ENCODE peak calls at places on chromosomes 11 and 22, in five cellular contexts. O is neuronal stem cell, Q is heart right ventricle, K is lower lobe of right lung, W is vagina. B is an unnamed sample.

GRCh38 chr22:41862160-41862529 is 29.2 kb downstream of the SREBF2 start:
- DNase-seq in O (no peak), Q (no peak), K (no peak), W (no peak), B (no peak)

GRCh38 chr22:45893516-45893915 is 83.4 kb downstream of the WNT7B start:
- DNase-seq in O (no peak), Q (no peak), K (no peak), W (no peak), B (no peak)

GRCh38 chr11:70716986-70717775 is 318.9 kb downstream of the CTTN start:
- DNase-seq in O (no peak), Q (no peak), K (peak), W (no peak), B (peak)

GRCh38 chr11:113241190-113242051 is 73.0 kb upstream of the TTC12 start:
- DNase-seq in O (no peak), Q (no peak), K (no peak), W (no peak), B (no peak)

GRCh38 chr11:94518300-94518699 is 6.0 kb downstream of the C11orf97 start:
- DNase-seq in O (no peak), Q (no peak), K (no peak), W (no peak), B (no peak)

GRCh38 chr11:81658722-81659121 is 1074.9 kb downstream of the FAM181B start:
- DNase-seq in O (no peak), Q (no peak), K (no peak), W (no peak), B (no peak)

GRCh38 chr22:49163960-49164690 is 663.5 kb downstream of the BRD1 start:
- DNase-seq in O (no peak), Q (no peak), K (no peak), W (no peak), B (no peak)

GRCh38 chr11:124778281-124778680 is 16.2 kb upstream of the ESAM start:
- DNase-seq in O (no peak), Q (no peak), K (no peak), W (no peak), B (no peak)

GRCh38 chr11:43943931-43944751 is 1.7 kb downstream of the C11orf96 start:
- DNase-seq in O (no peak), Q (no peak), K (peak), W (no peak), B (no peak)

GRCh38 chr22:19762315-19763140 is 1.9 kb downstream of the TBX1 start:
- DNase-seq in O (no peak), Q (no peak), K (no peak), W (no peak), B (no peak)

GRCh38 chr11:102179366-102179765 is 69.1 kb downstream of the YAP1 start:
- DNase-seq in O (no peak), Q (no peak), K (no peak), W (no peak), B (no peak)

GRCh38 chr11:17838102-17838501 is 103.5 kb downstream of the KCNC1 start:
- DNase-seq in O (no peak), Q (no peak), K (no peak), W (no peak), B (no peak)

GRCh38 chr11:10379871-10380568 is 75.0 kb upstream of the AMPD3 start:
- DNase-seq in O (no peak), Q (no peak), K (no peak), W (peak), B (no peak)

GRCh38 chr11:64476866-64477265 is 114.2 kb upstream of the SLC22A12 start:
- DNase-seq in O (no peak), Q (no peak), K (no peak), W (no peak), B (no peak)

GRCh38 chr11:62124186-62125113 is 639 bp downstream of the INCENP start:
- DNase-seq in O (no peak), Q (peak), K (no peak), W (no peak), B (no peak)

GRCh38 chr11:6635082-6635932 is 16.1 kb upstream of the TPP1 start:
- DNase-seq in O (no peak), Q (peak), K (peak), W (no peak), B (no peak)

GRCh38 chr11:24253237-24253760 is 243.6 kb upstream of the LUZP2 start:
- DNase-seq in O (no peak), Q (no peak), K (no peak), W (no peak), B (no peak)

GRCh38 chr22:17807571-17808410 is 33.5 kb upstream of the BID start:
- DNase-seq in O (no peak), Q (peak), K (peak), W (no peak), B (no peak)

GRCh38 chr22:50272103-50272782 is 2.1 kb upstream of the MAPK11 start:
- DNase-seq in O (peak), Q (no peak), K (no peak), W (no peak), B (no peak)

GRCh38 chr11:130211781-130212401 is 52.3 kb downstream of the ST14 start:
- DNase-seq in O (no peak), Q (no peak), K (peak), W (peak), B (no peak)

GRCh38 chr11:76946223-76946622 is 85.5 kb downstream of the ACER3 start:
- DNase-seq in O (no peak), Q (no peak), K (no peak), W (no peak), B (no peak)

GRCh38 chr22:22235564-22235963 is 9.0 kb upstream of the VPREB1 start:
- DNase-seq in O (no peak), Q (no peak), K (no peak), W (no peak), B (no peak)

GRCh38 chr11:62061356-62062222 is 62.2 kb upstream of the INCENP start:
- DNase-seq in O (no peak), Q (no peak), K (no peak), W (no peak), B (no peak)

GRCh38 chr11:3341298-3341697 is 37.6 kb downstream of the ZNF195 start:
- DNase-seq in O (peak), Q (no peak), K (peak), W (no peak), B (no peak)

GRCh38 chr11:13309156-13309555 is 31.6 kb downstream of the BMAL1 start:
- DNase-seq in O (no peak), Q (no peak), K (no peak), W (no peak), B (no peak)

GRCh38 chr11:43738600-43739409 is 58.3 kb downstream of the HSD17B12 start:
- DNase-seq in O (no peak), Q (peak), K (no peak), W (no peak), B (peak)

GRCh38 chr11:65491163-65491465 is 7.7 kb upstream of the MALAT1 start:
- DNase-seq in O (no peak), Q (no peak), K (no peak), W (no peak), B (no peak)
- H3K4me3 ChIP-seq in O (no peak), Q (no peak), K (no peak), W (no peak), B (no peak)

GRCh38 chr22:36236338-36237319 is 2.7 kb downstream of the APOL2 start:
- DNase-seq in O (no peak), Q (no peak), K (no peak), W (peak), B (no peak)
- H3K4me3 ChIP-seq in O (no peak), Q (no peak), K (peak), W (peak), B (peak)

GRCh38 chr11:128727320-128727719 is 33.4 kb downstream of the FLI1 start:
- DNase-seq in O (no peak), Q (no peak), K (no peak), W (no peak), B (no peak)

GRCh38 chr11:128725630-128726461 is 32.0 kb downstream of the FLI1 start:
- DNase-seq in O (no peak), Q (peak), K (no peak), W (no peak), B (no peak)

GRCh38 chr11:128727811-128728431 is 34.0 kb downstream of the FLI1 start:
- DNase-seq in O (no peak), Q (no peak), K (no peak), W (no peak), B (no peak)

GRCh38 chr11:128724891-128725611 is 31.2 kb downstream of the FLI1 start:
- DNase-seq in O (no peak), Q (no peak), K (no peak), W (no peak), B (no peak)

DNA sequence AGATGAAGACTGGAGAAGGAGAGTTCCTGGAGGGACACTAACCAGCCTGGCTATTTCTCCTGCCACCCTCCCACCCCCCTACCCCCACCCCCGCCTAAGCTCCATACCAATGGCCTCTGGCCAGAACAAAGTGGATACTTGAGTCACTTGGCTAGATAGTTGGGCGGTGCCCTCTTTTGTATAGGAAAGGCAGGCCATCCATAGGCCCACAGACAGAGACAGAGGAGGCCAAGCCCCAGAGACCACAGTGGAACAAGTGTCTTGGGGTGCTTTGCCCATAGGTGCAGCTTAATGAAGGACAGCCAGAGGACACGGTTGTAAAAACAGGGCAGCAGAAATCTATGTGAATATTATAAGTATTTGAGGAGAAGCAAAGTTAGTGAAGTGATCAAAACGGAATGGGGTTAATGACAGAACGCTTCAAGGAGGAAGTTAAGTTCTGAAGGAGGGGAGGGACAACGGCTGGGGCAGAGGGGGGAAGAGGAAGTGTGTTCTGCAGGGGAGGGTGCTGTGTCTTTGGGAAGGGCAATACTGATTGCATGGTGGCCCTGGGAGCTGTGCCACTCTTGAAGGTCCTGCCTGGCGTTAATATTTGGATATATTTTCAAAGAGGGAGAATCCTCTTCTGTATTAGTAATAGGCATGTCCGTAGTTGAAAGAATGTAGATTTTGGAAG is 32.7 kb downstream of the FLI1 start:
- DNase-seq in O (no peak), Q (peak), K (peak), W (no peak), B (no peak)
- H3K4me3 ChIP-seq in O (no peak), Q (no peak), K (peak), W (no peak), B (no peak)

GRCh38 chr22:30541979-30542810 is 4.3 kb downstream of the SEC14L6 start:
- DNase-seq in O (peak), Q (no peak), K (peak), W (no peak), B (no peak)
- H3K4me3 ChIP-seq in O (peak), Q (peak), K (peak), W (peak), B (peak)

DNA sequence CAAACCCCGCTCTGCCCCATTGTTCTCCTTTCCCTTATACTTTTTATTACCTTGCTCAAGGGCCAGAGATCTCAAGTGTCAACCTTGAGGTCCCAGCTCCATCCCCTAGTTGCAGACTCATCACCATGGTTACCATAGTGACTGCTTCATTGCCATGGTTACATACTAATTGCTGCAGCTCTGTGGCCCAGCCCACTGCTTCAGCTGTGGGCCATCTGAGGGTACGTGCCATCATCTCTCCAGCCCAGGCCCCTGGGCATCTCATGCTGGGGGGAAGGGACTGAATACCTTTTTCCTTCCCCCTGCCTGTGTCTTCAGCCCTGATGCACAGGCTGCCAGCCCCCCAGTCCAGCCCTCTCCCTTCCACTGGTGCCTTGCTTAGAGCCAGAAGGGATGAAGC is 22.2 kb downstream of the TREH start:
- DNase-seq in O (no peak), Q (no peak), K (no peak), W (no peak), B (no peak)
- H3K4me3 ChIP-seq in O (no peak), Q (no peak), K (no peak), W (no peak), B (no peak)

GRCh38 chr11:105915036-105915435 is 107.0 kb downstream of the MSANTD4 start:
- DNase-seq in O (peak), Q (no peak), K (no peak), W (no peak), B (no peak)
- H3K4me3 ChIP-seq in O (no peak), Q (no peak), K (no peak), W (no peak), B (no peak)

DNA sequence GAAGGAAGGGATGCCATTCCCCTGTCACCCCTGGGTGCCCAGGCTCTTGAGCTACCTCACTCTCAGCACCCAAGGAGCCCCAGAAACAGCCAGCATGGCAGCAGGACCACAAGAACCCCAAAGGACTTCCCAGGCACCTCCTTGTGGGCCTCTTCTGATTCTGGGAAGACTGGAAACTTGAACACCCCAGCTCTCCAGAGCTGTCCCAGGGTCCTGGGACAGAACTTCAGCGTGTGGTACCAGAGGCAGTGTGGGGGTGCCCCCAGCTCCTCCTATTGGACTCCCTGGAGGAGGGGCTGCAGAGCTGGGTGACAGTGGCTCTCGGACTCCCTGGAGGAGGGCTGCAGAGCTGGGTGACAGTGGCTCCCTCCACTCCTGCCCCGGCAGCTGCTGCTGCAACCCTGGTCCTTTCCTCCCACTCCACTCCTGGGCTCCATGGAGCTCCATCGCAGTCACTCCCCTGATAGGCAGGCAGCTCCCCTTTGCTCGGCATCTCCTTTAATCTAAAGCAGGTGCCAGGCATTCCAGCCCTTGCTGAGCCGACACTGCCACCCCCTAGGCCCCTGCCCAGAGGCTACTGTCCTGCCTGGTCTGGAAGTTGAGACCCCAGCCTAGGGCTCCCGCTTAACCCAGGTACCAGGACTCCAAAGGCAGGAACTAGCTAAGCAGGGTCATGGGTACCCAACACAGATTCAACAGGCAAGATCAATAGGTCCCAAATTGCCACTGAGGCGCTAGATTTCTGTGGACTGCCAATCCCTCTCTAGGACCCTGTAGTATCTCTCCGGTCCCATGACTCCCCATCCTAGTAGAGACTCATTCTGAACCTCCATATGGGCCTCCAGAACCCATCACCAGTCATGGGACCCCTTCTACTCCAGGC is 2.7 kb downstream of the BCL9L start:
- DNase-seq in O (no peak), Q (no peak), K (no peak), W (peak), B (no peak)
- H3K4me3 ChIP-seq in O (no peak), Q (peak), K (peak), W (peak), B (peak)

DNA sequence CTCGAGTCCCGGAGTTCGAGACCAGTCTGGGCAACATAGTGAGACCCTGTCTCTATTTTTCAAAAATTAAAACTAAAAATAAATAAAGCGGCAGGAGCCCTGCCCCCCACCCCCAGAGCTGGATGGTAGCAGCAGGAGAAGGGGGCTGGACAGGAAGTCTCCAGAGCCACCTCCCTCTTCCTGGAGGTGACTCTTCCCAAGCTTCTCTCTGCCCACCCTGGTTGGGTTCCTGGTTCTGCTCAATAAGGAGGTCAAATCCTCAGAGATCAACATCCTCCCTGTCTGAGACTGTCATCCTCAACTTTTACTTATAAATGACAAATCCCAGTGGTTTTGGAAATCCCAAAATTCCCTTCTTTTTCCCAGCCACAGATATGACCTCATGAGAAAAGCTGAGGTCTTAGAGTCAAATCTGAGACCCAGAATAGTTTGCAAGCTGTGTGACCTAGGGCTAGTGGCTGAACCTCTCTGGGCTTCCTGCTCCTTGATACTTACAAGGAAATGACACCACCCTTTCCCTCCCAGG is 987 bp downstream of the C1QTNF6 start:
- DNase-seq in O (no peak), Q (no peak), K (peak), W (no peak), B (no peak)
- H3K4me3 ChIP-seq in O (no peak), Q (peak), K (peak), W (no peak), B (peak)

GRCh38 chr11:20208622-20209090 is 48.4 kb upstream of the DBX1 start:
- DNase-seq in O (peak), Q (no peak), K (no peak), W (no peak), B (no peak)

GRCh38 chr11:20211691-20212090 is 51.4 kb upstream of the DBX1 start:
- DNase-seq in O (no peak), Q (no peak), K (no peak), W (no peak), B (no peak)

GRCh38 chr11:20203836-20204235 is 43.6 kb upstream of the DBX1 start:
- DNase-seq in O (no peak), Q (no peak), K (no peak), W (no peak), B (no peak)

GRCh38 chr11:20205807-20206206 is 45.5 kb upstream of the DBX1 start:
- DNase-seq in O (no peak), Q (no peak), K (no peak), W (no peak), B (no peak)

GRCh38 chr11:20207781-20208621 is 47.7 kb upstream of the DBX1 start:
- DNase-seq in O (peak), Q (no peak), K (peak), W (no peak), B (no peak)
- H3K4me3 ChIP-seq in O (no peak), Q (no peak), K (no peak), W (no peak), B (no peak)

GRCh38 chr11:107014871-107015270 is 3.4 kb downstream of the GUCY1A2 start:
- DNase-seq in O (no peak), Q (no peak), K (no peak), W (no peak), B (no peak)

GRCh38 chr11:107017104-107017432 is 1.2 kb downstream of the GUCY1A2 start:
- DNase-seq in O (no peak), Q (peak), K (no peak), W (no peak), B (no peak)

GRCh38 chr11:107017433-107018227 is 646 bp downstream of the GUCY1A2 start:
- DNase-seq in O (peak), Q (peak), K (peak), W (no peak), B (no peak)

GRCh38 chr11:107018902-107019493 is 722 bp upstream of the GUCY1A2 start:
- DNase-seq in O (peak), Q (peak), K (peak), W (peak), B (peak)

DNA sequence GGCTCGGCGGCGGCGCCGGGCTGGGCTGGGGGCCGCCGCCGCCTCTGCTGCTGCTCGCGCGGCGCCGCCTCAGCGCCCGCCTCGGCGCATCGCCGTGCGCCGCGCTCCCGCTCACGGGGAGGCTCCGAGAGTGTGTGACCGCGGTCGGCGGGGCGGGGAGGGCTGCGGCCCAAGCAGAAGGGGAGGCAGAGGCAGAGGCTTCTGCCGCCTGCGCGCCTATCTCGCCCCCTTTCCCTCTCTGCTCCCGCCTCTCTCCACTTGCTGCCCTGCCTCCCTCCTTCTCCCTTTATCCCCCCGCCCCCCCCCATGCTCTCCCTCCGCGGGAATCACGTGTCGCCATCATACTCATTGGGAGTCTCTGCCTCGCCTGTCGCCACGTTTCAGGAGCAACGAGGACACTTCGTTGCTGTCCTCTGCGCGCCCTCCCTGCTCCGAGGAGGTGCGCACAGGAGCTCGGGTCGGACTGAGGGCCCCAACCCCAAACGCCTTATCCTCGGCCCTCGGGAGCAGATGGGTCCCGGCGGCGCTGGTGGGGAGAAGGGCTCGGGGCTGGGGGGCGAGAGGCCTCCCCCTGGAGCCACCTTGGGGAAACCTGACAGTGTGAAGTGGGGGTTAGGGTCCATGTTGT is at the start of gene GUCY1A2:
- DNase-seq in O (peak), Q (peak), K (peak), W (no peak), B (no peak)
- H3K4me3 ChIP-seq in O (peak), Q (peak), K (peak), W (peak), B (peak)

B was measured in astrocyte of the cerebellum.